ENCODE peak calls at places on chromosomes 6 and 20, in four cellular contexts. M is K562, A is HCT116, I is HepG2. T is an unnamed sample.

GRCh38 chr20:59743767-59744485 is 139.6 kb downstream of the PHACTR3 start:
- DNase-seq in M (no peak), A (peak), I (no peak), T (no peak)

GRCh38 chr6:4516206-4516605 is 260.0 kb upstream of the CDYL start:
- DNase-seq in M (no peak), A (no peak), I (no peak), T (no peak)

GRCh38 chr6:100237881-100238280 is 226.8 kb downstream of the SIM1 start:
- DNase-seq in M (no peak), A (no peak), I (no peak), T (no peak)

GRCh38 chr6:37369321-37370196 is 15.8 kb downstream of the RNF8 start:
- DNase-seq in M (no peak), A (no peak), I (peak), T (no peak)

GRCh38 chr20:38723982-38724602 is at the start of gene SLC32A1:
- DNase-seq in M (no peak), A (no peak), I (no peak), T (peak)

GRCh38 chr6:110944681-110945151 is 13.8 kb upstream of the GTF3C6 start:
- DNase-seq in M (peak), A (peak), I (peak), T (no peak)

GRCh38 chr20:48794360-48794759 is 33.4 kb downstream of the PREX1 start:
- DNase-seq in M (no peak), A (no peak), I (no peak), T (peak)

GRCh38 chr6:81751388-81752083 is 945 bp downstream of the TENT5A start:
- DNase-seq in M (no peak), A (peak), I (peak), T (no peak)

GRCh38 chr6:69884231-69884630 is 17.9 kb downstream of the COL19A1 start:
- DNase-seq in M (no peak), A (no peak), I (no peak), T (no peak)

GRCh38 chr20:19275038-19275629 is 62.7 kb downstream of the SLC24A3 start:
- DNase-seq in M (no peak), A (no peak), I (no peak), T (no peak)

GRCh38 chr6:41894366-41895299 is 542 bp downstream of the USP49 start:
- DNase-seq in M (peak), A (no peak), I (no peak), T (no peak)

GRCh38 chr6:163098827-163099469 is 315.6 kb upstream of the QKI start:
- DNase-seq in M (no peak), A (no peak), I (no peak), T (no peak)

GRCh38 chr6:16338577-16339262 is 100.3 kb downstream of the GMPR start:
- DNase-seq in M (no peak), A (no peak), I (no peak), T (no peak)

GRCh38 chr6:170093658-170094596 is 197.0 kb downstream of the DLL1 start:
- DNase-seq in M (no peak), A (no peak), I (no peak), T (peak)

GRCh38 chr20:59006864-59007757 is at the start of gene CTSZ:
- DNase-seq in M (peak), A (no peak), I (no peak), T (no peak)

GRCh38 chr6:27078734-27079357 is 168.7 kb upstream of the PRSS16 start:
- DNase-seq in M (peak), A (peak), I (peak), T (peak)

GRCh38 chr6:56374841-56375369 is 127.5 kb upstream of the COL21A1 start:
- DNase-seq in M (no peak), A (no peak), I (no peak), T (no peak)

GRCh38 chr20:37257993-37258392 is 3.6 kb downstream of the GHRH start:
- DNase-seq in M (no peak), A (no peak), I (no peak), T (peak)

GRCh38 chr6:140957334-140957733 is 1175.4 kb upstream of the GJE1 start:
- DNase-seq in M (no peak), A (no peak), I (no peak), T (no peak)

GRCh38 chr6:2460216-2460734 is 214.9 kb upstream of the GMDS start:
- DNase-seq in M (no peak), A (no peak), I (no peak), T (no peak)
- TF ChIP-seq FOSL1 in M (no peak), A (no peak), I (no peak), T (no peak)

GRCh38 chr20:53493201-53493908 is 100.3 kb downstream of the ZNF217 start:
- DNase-seq in M (no peak), A (no peak), I (no peak), T (no peak)
- TF ChIP-seq FOSL1 in M (no peak), A (no peak), I (no peak), T (no peak)

GRCh38 chr6:154738561-154738961 is 5.3 kb downstream of the SCAF8 start:
- DNase-seq in M (no peak), A (no peak), I (no peak), T (no peak)
- TF ChIP-seq FOSL1 in M (no peak), A (no peak), I (no peak), T (no peak)

DNA sequence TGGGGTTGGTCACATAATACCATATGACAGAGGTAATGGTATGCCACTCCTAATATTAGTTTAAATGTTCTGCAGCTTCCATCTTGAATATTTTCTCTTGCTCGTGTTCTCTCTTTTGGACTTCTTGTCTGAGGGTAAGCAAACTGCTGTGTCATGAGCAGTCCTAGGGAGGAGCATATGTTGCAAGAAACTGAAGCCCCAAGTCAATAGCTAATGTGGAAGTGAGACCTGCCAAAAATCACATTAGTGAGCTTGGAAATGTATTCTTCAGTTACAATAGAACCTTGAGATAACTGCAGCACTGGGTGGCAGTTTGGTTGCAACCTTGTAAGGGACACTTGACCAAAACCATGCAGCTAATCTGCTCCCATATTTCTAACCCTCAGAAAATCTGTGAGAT is 178.2 kb upstream of the IMPG1 start:
- DNase-seq in M (no peak), A (no peak), I (no peak), T (no peak)
- TF ChIP-seq FOSL1 in M (no peak), A (no peak), I (no peak), T (no peak)

DNA sequence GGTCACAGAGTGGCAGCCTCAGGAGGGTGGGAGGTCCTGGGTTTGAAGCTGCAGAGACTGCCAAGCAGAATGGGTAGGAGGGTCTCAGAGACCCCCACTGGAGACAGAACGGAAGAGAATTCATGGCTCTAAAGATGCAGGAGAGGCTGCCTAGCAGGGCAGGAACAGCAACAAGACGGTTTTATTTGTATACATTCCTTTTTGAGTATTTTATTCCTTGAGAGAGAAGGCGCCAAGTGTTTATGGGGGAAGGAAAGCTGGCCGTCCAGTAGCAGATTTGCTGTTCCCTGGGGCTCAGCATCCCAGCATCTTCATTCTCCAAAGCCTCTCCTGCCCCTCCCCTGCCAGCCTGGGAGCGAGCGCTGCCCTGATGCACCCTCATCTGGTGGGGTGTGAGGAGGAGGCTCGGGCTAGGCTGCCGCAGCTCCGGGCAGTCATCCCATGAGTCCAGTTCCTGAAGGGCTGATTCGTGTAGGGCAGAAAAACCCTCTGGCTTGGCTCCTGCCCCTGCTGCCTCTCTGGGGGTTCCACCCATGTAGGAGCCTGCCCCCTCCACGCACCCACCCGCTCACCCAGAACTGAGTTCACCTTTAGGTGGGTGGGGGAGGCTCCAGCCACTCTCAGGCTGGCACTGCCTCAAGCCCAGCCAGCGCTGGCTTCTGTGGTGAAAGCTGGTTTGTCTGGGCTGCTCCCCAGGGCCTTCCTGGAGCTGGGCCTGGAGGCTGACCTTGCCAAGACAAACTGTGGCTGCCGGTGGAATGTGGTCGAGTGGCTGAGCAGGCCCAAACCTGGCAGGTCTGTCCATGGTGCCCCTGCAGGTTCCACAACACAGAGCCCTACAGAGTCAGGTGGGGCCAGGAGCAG is 32.4 kb downstream of the CPXM1 start:
- DNase-seq in M (no peak), A (no peak), I (no peak), T (no peak)
- TF ChIP-seq FOSL1 in M (no peak), A (no peak), I (no peak), T (no peak)

GRCh38 chr6:134741193-134741521 is 208.7 kb downstream of the ALDH8A1 start:
- DNase-seq in M (no peak), A (no peak), I (no peak), T (no peak)

GRCh38 chr6:134740473-134741192 is 209.3 kb downstream of the ALDH8A1 start:
- DNase-seq in M (no peak), A (no peak), I (no peak), T (no peak)

GRCh38 chr6:134748484-134748883 is 201.4 kb downstream of the ALDH8A1 start:
- DNase-seq in M (no peak), A (no peak), I (no peak), T (no peak)

GRCh38 chr6:134746125-134746524 is 203.8 kb downstream of the ALDH8A1 start:
- DNase-seq in M (no peak), A (peak), I (no peak), T (no peak)

GRCh38 chr6:134744301-134744700 is 205.6 kb downstream of the ALDH8A1 start:
- DNase-seq in M (no peak), A (no peak), I (no peak), T (no peak)
- TF ChIP-seq FOSL1 in M (no peak), A (no peak), I (no peak), T (no peak)

GRCh38 chr6:101722481-101722880 is 329.0 kb downstream of the GRIK2 start:
- DNase-seq in M (no peak), A (no peak), I (no peak), T (no peak)
- TF ChIP-seq FOSL1 in M (no peak), A (no peak), I (no peak), T (no peak)

GRCh38 chr6:44176935-44177509 is 18.4 kb downstream of the CAPN11 start:
- DNase-seq in M (no peak), A (no peak), I (no peak), T (no peak)
- TF ChIP-seq FOSL1 in M (no peak), A (no peak), I (no peak), T (no peak)

GRCh38 chr6:7086488-7086887 is 21.3 kb upstream of the RREB1 start:
- DNase-seq in M (no peak), A (no peak), I (no peak), T (no peak)
- TF ChIP-seq FOSL1 in M (peak), A (no peak), I (no peak), T (no peak)

T was measured in H1.